ENCODE peak calls at places on chromosomes 7 and 10, in five cellular contexts. R is left lung, N is fibroblast of mammary gland, E is posterior vena cava, Y is AG09319. J is an unnamed sample.

GRCh38 chr7:99563650-99564049 is 5.2 kb downstream of the ZNF655 start:
- DNase-seq in R (no peak), N (peak; percentile 80), E (no peak), Y (peak; percentile 29), J (no peak)

GRCh38 chr10:24721254-24722106 is 2.2 kb downstream of the ARHGAP21 start:
- DNase-seq in R (peak; percentile 82), N (no peak), E (peak; percentile 84), Y (no peak), J (peak; percentile 55)

GRCh38 chr7:55140221-55140980 is 121.6 kb downstream of the EGFR start:
- DNase-seq in R (no peak), N (peak; percentile 90), E (no peak), Y (no peak), J (peak; percentile 31)

GRCh38 chr10:122062831-122063674 is 74.1 kb downstream of the TACC2 start:
- DNase-seq in R (no peak), N (peak; percentile 92), E (peak; percentile 95), Y (peak; percentile 68), J (peak; percentile 90)

GRCh38 chr10:132430861-132431271 is 33.9 kb downstream of the PWWP2B start:
- DNase-seq in R (peak; percentile 49), N (no peak), E (no peak), Y (no peak), J (no peak)

GRCh38 chr10:63115732-63116383 is 17.3 kb upstream of the NRBF2 start:
- DNase-seq in R (no peak), N (peak; percentile 97), E (peak; percentile 92), Y (peak; percentile 91), J (peak; percentile 18)

GRCh38 chr10:28147706-28148105 is 148.8 kb upstream of the ODAD2 start:
- DNase-seq in R (no peak), N (no peak), E (no peak), Y (no peak), J (no peak)

GRCh38 chr10:63494951-63495350 is 26.2 kb upstream of the REEP3 start:
- DNase-seq in R (no peak), N (no peak), E (no peak), Y (no peak), J (no peak)

GRCh38 chr7:1638113-1638726 is 31.9 kb upstream of the ELFN1 start:
- DNase-seq in R (no peak), N (no peak), E (no peak), Y (no peak), J (no peak)

GRCh38 chr7:98777051-98777450 is 92.8 kb downstream of the TMEM130 start:
- DNase-seq in R (peak; percentile 22), N (no peak), E (no peak), Y (no peak), J (no peak)

GRCh38 chr7:112202819-112203218 is 3.4 kb downstream of the DOCK4 start:
- DNase-seq in R (no peak), N (no peak), E (no peak), Y (no peak), J (peak; percentile 50)

GRCh38 chr10:84269773-84270172 is 24.9 kb downstream of the RGR start:
- DNase-seq in R (no peak), N (peak; percentile 66), E (no peak), Y (peak; percentile 22), J (no peak)

GRCh38 chr10:86423739-86424138 is 57.1 kb upstream of the GRID1 start:
- DNase-seq in R (no peak), N (no peak), E (no peak), Y (no peak), J (no peak)

GRCh38 chr7:41182782-41183181 is 520.1 kb downstream of the INHBA start:
- DNase-seq in R (no peak), N (no peak), E (no peak), Y (no peak), J (no peak)

GRCh38 chr7:47474937-47475879 is 106.7 kb downstream of the TNS3 start:
- DNase-seq in R (peak; percentile 93), N (peak; percentile 97), E (peak; percentile 95), Y (peak; percentile 89), J (peak; percentile 54)

GRCh38 chr7:84238611-84239010 is 44.0 kb upstream of the SEMA3A start:
- DNase-seq in R (no peak), N (no peak), E (no peak), Y (no peak), J (no peak)

GRCh38 chr10:102514487-102515311 is 10.9 kb downstream of the SUFU start:
- DNase-seq in R (no peak), N (no peak), E (peak; percentile 73), Y (no peak), J (no peak)

GRCh38 chr7:19560111-19560883 is 148.5 kb downstream of the POLR1F start:
- DNase-seq in R (no peak), N (peak; percentile 98), E (no peak), Y (no peak), J (no peak)

GRCh38 chr10:96468845-96469244 is 44.9 kb downstream of the TLL2 start:
- DNase-seq in R (no peak), N (peak; percentile 24), E (no peak), Y (no peak), J (no peak)

GRCh38 chr7:127536426-127537152 is 48.8 kb downstream of the GCC1 start:
- DNase-seq in R (no peak), N (no peak), E (no peak), Y (no peak), J (no peak)

GRCh38 chr10:32379314-32379949 is 32.5 kb upstream of the EPC1 start:
- DNase-seq in R (no peak), N (peak; percentile 69), E (no peak), Y (peak; percentile 20), J (peak; percentile 71)

GRCh38 chr10:61628875-61629513 is 33.7 kb upstream of the CABCOCO1 start:
- DNase-seq in R (no peak), N (peak; percentile 97), E (no peak), Y (peak; percentile 89), J (peak; percentile 55)

GRCh38 chr10:125160856-125161569 is 650 bp upstream of the CTBP2 start:
- DNase-seq in R (peak; percentile 96), N (peak; percentile 79), E (peak; percentile 93), Y (peak; percentile 70), J (peak; percentile 81)

GRCh38 chr10:103765981-103766380 is 89.4 kb downstream of the SH3PXD2A start:
- DNase-seq in R (peak; percentile 82), N (no peak), E (no peak), Y (no peak), J (no peak)

GRCh38 chr7:4025694-4026615 is 656.1 kb upstream of the FOXK1 start:
- DNase-seq in R (no peak), N (no peak), E (no peak), Y (no peak), J (no peak)

GRCh38 chr7:93414574-93414973 is 159.9 kb downstream of the CALCR start:
- DNase-seq in R (no peak), N (no peak), E (no peak), Y (no peak), J (no peak)

GRCh38 chr7:80136276-80137045 is 1.8 kb downstream of the GNAI1 start:
- DNase-seq in R (no peak), N (peak; percentile 71), E (no peak), Y (no peak), J (peak; percentile 38)

GRCh38 chr10:114356786-114357588 is 47.3 kb downstream of the AFAP1L2 start:
- DNase-seq in R (no peak), N (peak; percentile 59), E (no peak), Y (peak; percentile 14), J (peak; percentile 50)

GRCh38 chr7:135232720-135233119 is 918 bp upstream of the STRA8 start:
- DNase-seq in R (no peak), N (no peak), E (no peak), Y (no peak), J (no peak)

GRCh38 chr10:119431034-119431767 is 111.3 kb downstream of the RGS10 start:
- DNase-seq in R (peak; percentile 76), N (no peak), E (no peak), Y (no peak), J (no peak)

GRCh38 chr7:50339990-50340500 is 35.5 kb downstream of the IKZF1 start:
- DNase-seq in R (no peak), N (no peak), E (peak; percentile 64), Y (no peak), J (no peak)

GRCh38 chr7:26034386-26034785 is 117.6 kb upstream of the NFE2L3 start:
- DNase-seq in R (no peak), N (no peak), E (no peak), Y (no peak), J (no peak)

GRCh38 chr7:100720320-100720644 is at the start of gene EPO:
- DNase-seq in R (no peak), N (no peak), E (no peak), Y (no peak), J (no peak)

GRCh38 chr7:40595832-40596231 is 461.0 kb downstream of the SUGCT start:
- DNase-seq in R (no peak), N (no peak), E (no peak), Y (no peak), J (no peak)

GRCh38 chr7:36686499-36686898 is 37.8 kb downstream of the AOAH start:
- DNase-seq in R (no peak), N (peak; percentile 52), E (no peak), Y (no peak), J (no peak)

GRCh38 chr7:101134399-101134980 is 7.6 kb downstream of the SERPINE1 start:
- DNase-seq in R (no peak), N (peak; percentile 67), E (no peak), Y (no peak), J (peak; percentile 40)

J was measured in endothelial cell of umbilical vein.